ENCODE peak calls at places on chromosome 10, in seven cellular contexts. Q is mucosa of gallbladder, O is T-helper 2 cell, J is T-helper 9 cell, M is NCI-H1105 treated with DMSO at 0.1 percent for 48 hours, P is NCI-H1417, A is activated T-cell treated with anti-CD3 and anti-CD28 coated beads for 24 hours. B is an unnamed sample.

GRCh38 chr10:89032141-89032814 is 41.7 kb downstream of the FAS start:
- DNase-seq in Q (no peak), O (peak), J (no peak), M (no peak), P (no peak), A (peak), B (peak)

GRCh38 chr10:86657396-86658011 is 3.2 kb downstream of the OPN4 start:
- DNase-seq in Q (no peak), O (no peak), J (no peak), M (no peak), P (no peak), A (no peak), B (no peak)

GRCh38 chr10:43751646-43752045 is 103.0 kb upstream of the ZNF32 start:
- DNase-seq in Q (no peak), O (no peak), J (no peak), M (no peak), P (no peak), A (no peak), B (no peak)

GRCh38 chr10:69652857-69653199 is 22.8 kb downstream of the FAM241B start:
- DNase-seq in Q (no peak), O (no peak), J (no peak), M (no peak), P (no peak), A (no peak), B (no peak)

GRCh38 chr10:31207636-31208035 is 111.4 kb upstream of the ZEB1 start:
- DNase-seq in Q (no peak), O (no peak), J (no peak), M (no peak), P (no peak), A (no peak), B (no peak)

GRCh38 chr10:43843331-43844101 is 194.8 kb upstream of the ZNF32 start:
- DNase-seq in Q (peak), O (no peak), J (no peak), M (no peak), P (no peak), A (no peak), B (no peak)

GRCh38 chr10:117677239-117677638 is 134.7 kb downstream of the EMX2 start:
- DNase-seq in Q (no peak), O (no peak), J (no peak), M (no peak), P (no peak), A (no peak), B (no peak)

GRCh38 chr10:42952358-42952757 is 124.5 kb upstream of the RET start:
- DNase-seq in Q (peak), O (no peak), J (no peak), M (no peak), P (peak), A (no peak), B (no peak)

GRCh38 chr10:132465193-132465888 is 68.3 kb downstream of the PWWP2B start:
- DNase-seq in Q (no peak), O (no peak), J (no peak), M (no peak), P (no peak), A (no peak), B (no peak)

GRCh38 chr10:58399410-58399809 is 14.2 kb downstream of the TFAM start:
- DNase-seq in Q (no peak), O (no peak), J (no peak), M (no peak), P (no peak), A (no peak), B (no peak)

GRCh38 chr10:125127110-125127509 is 33.3 kb downstream of the CTBP2 start:
- DNase-seq in Q (no peak), O (no peak), J (no peak), M (no peak), P (no peak), A (no peak), B (no peak)

GRCh38 chr10:91409069-91409868 is 875 bp upstream of the HECTD2 start:
- DNase-seq in Q (peak), O (peak), J (peak), M (peak), P (peak), A (no peak), B (peak)

GRCh38 chr10:35453855-35454532 is 117.7 kb downstream of the CCNY start:
- DNase-seq in Q (no peak), O (no peak), J (no peak), M (no peak), P (no peak), A (no peak), B (no peak)

B was measured in stimulated activated naive CD4-positive, alpha-beta T cell treated with Interleukin-2 at 50 U/mL for 16 hours.